ENCODE peak calls at places on chromosomes 11 and 22, in four cellular contexts. Z, X, D and U are unnamed samples.

GRCh38 chr22:21669026-21669425 is 3.2 kb downstream of the PPIL2 start:
- DNase-seq in Z (no peak), X (no peak), D (no peak), U (no peak)

GRCh38 chr11:67022341-67022933 is 497 bp upstream of the SYT12 start:
- DNase-seq in Z (no peak), X (no peak), D (peak), U (no peak)

GRCh38 chr11:10295056-10295901 is 1.3 kb upstream of the SBF2 start:
- DNase-seq in Z (no peak), X (no peak), D (no peak), U (no peak)

GRCh38 chr11:64067257-64067993 is 31.7 kb downstream of the FLRT1 start:
- DNase-seq in Z (no peak), X (no peak), D (no peak), U (no peak)

GRCh38 chr11:59062602-59063529 is 23.2 kb upstream of the GLYATL1B start:
- DNase-seq in Z (peak), X (peak), D (no peak), U (no peak)

GRCh38 chr11:44207292-44207691 is 102.6 kb downstream of the ALX4 start:
- DNase-seq in Z (no peak), X (no peak), D (no peak), U (no peak)

GRCh38 chr11:27215471-27216267 is 147.3 kb downstream of the CCDC34 start:
- DNase-seq in Z (peak), X (peak), D (no peak), U (no peak)

GRCh38 chr11:125303186-125303585 is 138.6 kb downstream of the PKNOX2 start:
- DNase-seq in Z (no peak), X (no peak), D (no peak), U (no peak)

GRCh38 chr11:115674831-115675230 is 170.6 kb upstream of the CADM1 start:
- DNase-seq in Z (no peak), X (peak), D (no peak), U (no peak)

GRCh38 chr22:31289335-31289734 is 3.0 kb downstream of the PIK3IP1 start:
- DNase-seq in Z (no peak), X (no peak), D (no peak), U (no peak)

GRCh38 chr11:46260161-46260560 is 17.3 kb upstream of the CREB3L1 start:
- DNase-seq in Z (no peak), X (no peak), D (no peak), U (no peak)

GRCh38 chr11:70669871-70670683 is 271.7 kb downstream of the CTTN start:
- DNase-seq in Z (no peak), X (no peak), D (no peak), U (no peak)

GRCh38 chr11:1839204-1839923 is 583 bp downstream of the TNNI2 start:
- DNase-seq in Z (no peak), X (no peak), D (no peak), U (no peak)

GRCh38 chr11:114058026-114058706 is 1.3 kb upstream of the ZBTB16 start:
- DNase-seq in Z (peak), X (peak), D (no peak), U (no peak)

GRCh38 chr11:29227816-29228215 is 789.0 kb downstream of the KCNA4 start:
- DNase-seq in Z (no peak), X (no peak), D (no peak), U (no peak)

GRCh38 chr11:100869328-100869727 is 182.2 kb downstream of the ARHGAP42 start:
- DNase-seq in Z (no peak), X (peak), D (no peak), U (no peak)

GRCh38 chr11:110319501-110319900 is 23.1 kb upstream of the RDX start:
- DNase-seq in Z (no peak), X (peak), D (no peak), U (no peak)

GRCh38 chr11:72552399-72552910 is 118.1 kb upstream of the CLPB start:
- DNase-seq in Z (no peak), X (no peak), D (no peak), U (no peak)

GRCh38 chr11:106594751-106595351 is 423.4 kb downstream of the GUCY1A2 start:
- DNase-seq in Z (peak), X (peak), D (peak), U (no peak)

GRCh38 chr22:40024201-40025061 is 29.7 kb downstream of the FAM83F start:
- DNase-seq in Z (peak), X (peak), D (peak), U (no peak)

GRCh38 chr22:28607710-28608109 is 71.9 kb downstream of the TTC28 start:
- DNase-seq in Z (no peak), X (no peak), D (peak), U (no peak)

GRCh38 chr22:37176464-37177061 is 11.5 kb downstream of the C1QTNF6 start:
- DNase-seq in Z (no peak), X (no peak), D (peak), U (no peak)

GRCh38 chr22:29475550-29475949 is 4.5 kb upstream of the NEFH start:
- DNase-seq in Z (no peak), X (no peak), D (no peak), U (no peak)

GRCh38 chr11:46072172-46072964 is 48.9 kb downstream of the PHF21A start:
- DNase-seq in Z (no peak), X (no peak), D (no peak), U (no peak)

GRCh38 chr11:105699203-105699602 is 89.3 kb downstream of the GRIA4 start:
- DNase-seq in Z (no peak), X (no peak), D (no peak), U (no peak)

GRCh38 chr22:37267128-37267587 is 15.2 kb upstream of the CYTH4 start:
- DNase-seq in Z (peak), X (peak), D (no peak), U (no peak)

GRCh38 chr11:110279881-110280280 is 16.5 kb downstream of the RDX start:
- DNase-seq in Z (no peak), X (no peak), D (no peak), U (no peak)

GRCh38 chr11:61007971-61008896 is 36.8 kb downstream of the CD6 start:
- DNase-seq in Z (peak), X (peak), D (no peak), U (peak)

GRCh38 chr11:133503776-133504175 is 28.5 kb downstream of the OPCML start:
- DNase-seq in Z (peak), X (no peak), D (no peak), U (peak)

GRCh38 chr22:27445876-27446275 is 355.7 kb downstream of the MN1 start:
- DNase-seq in Z (no peak), X (no peak), D (peak), U (no peak)

GRCh38 chr22:47651216-47651987 is 889.0 kb downstream of the TBC1D22A start:
- DNase-seq in Z (peak), X (no peak), D (no peak), U (no peak)

GRCh38 chr22:25370322-25370721 is 150.9 kb downstream of the CRYBB2 start:
- DNase-seq in Z (no peak), X (no peak), D (no peak), U (no peak)

GRCh38 chr22:32389685-32390084 is 22.4 kb downstream of the RTCB start:
- DNase-seq in Z (no peak), X (peak), D (peak), U (no peak)

GRCh38 chr11:35352107-35352888 is 67.1 kb downstream of the SLC1A2 start:
- DNase-seq in Z (no peak), X (no peak), D (peak), U (no peak)
- H4K5ac ChIP-seq in Z (no peak), X (no peak), D (peak), U (no peak)

GRCh38 chr11:119106564-119107537 is at the start of gene C2CD2L:
- DNase-seq in Z (peak), X (peak), D (peak), U (no peak)
- H4K5ac ChIP-seq in Z (no peak), X (no peak), D (peak), U (peak)

GRCh38 chr11:122201126-122201525 is 85.1 kb upstream of the BLID start:
- DNase-seq in Z (no peak), X (no peak), D (no peak), U (no peak)
- H4K5ac ChIP-seq in Z (no peak), X (no peak), D (peak), U (no peak)

DNA sequence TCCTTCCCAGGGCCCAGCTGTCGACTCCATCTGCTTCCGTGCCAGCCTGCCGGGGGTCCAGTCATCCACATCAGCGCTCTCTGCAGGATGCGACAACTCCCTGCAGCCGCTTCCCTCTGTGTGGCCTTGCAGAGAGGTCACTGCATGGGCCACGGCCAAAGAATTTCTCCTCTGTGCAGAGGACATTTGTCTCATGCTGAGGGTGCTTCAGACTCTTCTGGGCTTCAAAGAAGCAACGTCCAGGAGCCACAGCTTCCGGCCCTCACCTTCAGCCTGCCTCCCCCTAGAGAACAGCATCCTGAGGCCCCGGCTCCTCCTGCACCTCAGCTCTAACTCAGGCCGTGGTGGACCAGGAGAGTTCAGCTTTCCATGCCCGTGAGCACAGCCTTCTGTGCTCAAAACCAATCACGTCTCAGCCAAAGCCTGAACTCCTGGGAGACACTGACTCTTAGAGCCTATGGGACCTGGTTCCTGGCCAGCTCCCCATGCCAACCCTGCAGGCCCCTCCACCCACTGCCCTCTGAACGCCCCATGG is 258.9 kb downstream of the BRD1 start:
- DNase-seq in Z (peak), X (no peak), D (no peak), U (peak)
- H4K5ac ChIP-seq in Z (no peak), X (no peak), D (no peak), U (no peak)

GRCh38 chr11:95301497-95301896 is 70.5 kb upstream of the SESN3 start:
- DNase-seq in Z (no peak), X (no peak), D (no peak), U (no peak)
- H4K5ac ChIP-seq in Z (no peak), X (no peak), D (no peak), U (no peak)

DNA sequence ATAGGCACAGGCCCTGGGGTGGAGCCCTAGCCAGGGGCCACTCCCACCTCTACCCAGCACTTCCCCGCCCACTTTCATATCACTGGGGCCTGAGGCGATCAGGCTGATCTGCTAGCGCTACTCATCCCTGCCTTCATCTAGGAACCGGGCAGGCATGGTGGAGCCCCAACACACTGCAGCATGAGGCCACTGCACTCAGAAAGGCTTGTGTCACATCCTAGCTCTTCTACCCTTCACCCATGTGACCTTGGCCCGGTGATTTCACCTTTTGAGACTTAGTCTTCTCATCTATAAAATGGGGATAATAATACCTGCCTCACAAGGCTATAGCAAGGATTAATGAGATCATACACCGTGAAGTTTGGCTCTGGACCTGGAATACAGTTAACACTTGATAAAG is 18.1 kb upstream of the GDPD5 start:
- DNase-seq in Z (no peak), X (no peak), D (no peak), U (no peak)
- H4K5ac ChIP-seq in Z (no peak), X (no peak), D (no peak), U (no peak)

GRCh38 chr22:35397095-35397904 is 2.6 kb upstream of the MCM5 start:
- DNase-seq in Z (no peak), X (peak), D (peak), U (no peak)

GRCh38 chr22:35393116-35394010 is 6.6 kb upstream of the MCM5 start:
- DNase-seq in Z (no peak), X (no peak), D (no peak), U (no peak)

GRCh38 chr22:35394011-35394312 is 6.0 kb upstream of the MCM5 start:
- DNase-seq in Z (no peak), X (no peak), D (no peak), U (no peak)

GRCh38 chr22:35392357-35392756 is 7.6 kb upstream of the MCM5 start:
- DNase-seq in Z (no peak), X (no peak), D (no peak), U (no peak)

GRCh38 chr22:35394810-35395563 is 5.0 kb upstream of the MCM5 start:
- DNase-seq in Z (no peak), X (no peak), D (no peak), U (no peak)
- H4K5ac ChIP-seq in Z (no peak), X (no peak), D (no peak), U (no peak)